ENCODE peak calls at places on chromosomes 5 and 9, in seven cellular contexts. X is GM23248; I is WERI-Rb-1; N is CD8-positive, alpha-beta T cell; Q is CD8-positive, alpha-beta memory T cell; A is pancreas; C is cardiac muscle cell. Y is an unnamed sample.

GRCh38 chr9:79902937-79903600 is 331.3 kb downstream of the TLE4 start:
- DNase-seq in I (no peak), X (no peak), Q (no peak), A (no peak), N (no peak), C (no peak), Y (no peak)

GRCh38 chr9:68522126-68522525 is 18.6 kb downstream of the TMEM252 start:
- DNase-seq in N (no peak), I (no peak), Q (no peak), A (no peak), X (no peak), C (no peak), Y (no peak)

GRCh38 chr9:91415290-91415689 is 8.3 kb downstream of the NFIL3 start:
- DNase-seq in Q (no peak), N (no peak), C (no peak), X (no peak), A (no peak), I (no peak), Y (no peak)

GRCh38 chr5:35954175-35954574 is 15.8 kb upstream of the CAPSL start:
- DNase-seq in Q (no peak), X (no peak), I (no peak), A (peak), C (no peak), N (peak), Y (no peak)

GRCh38 chr5:55538621-55539020 is 3.9 kb upstream of the PLPP1 start:
- DNase-seq in X (peak), Q (no peak), A (no peak), N (no peak), C (no peak), I (no peak), Y (no peak)

GRCh38 chr9:10434412-10434811 is 178.4 kb downstream of the PTPRD start:
- DNase-seq in I (no peak), X (no peak), C (no peak), Q (no peak), N (no peak), A (no peak), Y (no peak)

GRCh38 chr9:105363842-105364241 is 84.0 kb upstream of the FSD1L start:
- DNase-seq in A (no peak), Q (no peak), X (no peak), N (no peak), C (no peak), I (no peak), Y (no peak)

GRCh38 chr9:5511476-5511875 is 1.1 kb downstream of the PDCD1LG2 start:
- DNase-seq in X (peak), C (no peak), A (no peak), I (no peak), N (no peak), Q (no peak), Y (no peak)

GRCh38 chr9:92247296-92247695 is 46.2 kb downstream of the IARS1 start:
- DNase-seq in A (no peak), Q (no peak), N (no peak), C (peak), I (no peak), X (no peak), Y (no peak)

GRCh38 chr9:68825755-68826500 is 120.9 kb downstream of the PIP5K1B start:
- DNase-seq in C (no peak), A (no peak), I (no peak), N (no peak), Q (no peak), X (no peak), Y (no peak)

GRCh38 chr9:137370865-137371520 is 52.0 kb downstream of the EXD3 start:
- DNase-seq in Q (no peak), A (peak), C (peak), N (no peak), X (no peak), I (peak), Y (no peak)

GRCh38 chr5:154642499-154643245 is 112.5 kb upstream of the LARP1 start:
- DNase-seq in Q (no peak), X (peak), A (no peak), N (no peak), C (peak), I (peak), Y (no peak)

GRCh38 chr5:149320791-149321330 is 24.4 kb upstream of the GRPEL2 start:
- DNase-seq in X (peak), A (peak), N (no peak), C (peak), Q (no peak), I (peak), Y (peak)

GRCh38 chr9:108001219-108001618 is 511.6 kb upstream of the KLF4 start:
- DNase-seq in I (no peak), X (no peak), C (no peak), Q (no peak), N (no peak), A (no peak), Y (no peak)

GRCh38 chr5:82817897-82818676 is 259.1 kb downstream of the TMEM167A start:
- DNase-seq in C (no peak), Q (no peak), I (no peak), A (no peak), X (no peak), N (no peak), Y (no peak)

GRCh38 chr9:93262537-93263310 is 78.8 kb downstream of the WNK2 start:
- DNase-seq in I (no peak), Q (no peak), A (peak), N (no peak), X (no peak), C (no peak), Y (no peak)

GRCh38 chr5:178145965-178146820 is 7.5 kb downstream of the NHP2 start:
- DNase-seq in N (peak), X (peak), I (peak), Q (peak), C (peak), A (peak), Y (no peak)

GRCh38 chr5:13322769-13323168 is 621.7 kb downstream of the DNAH5 start:
- DNase-seq in Q (no peak), I (no peak), N (no peak), X (no peak), A (no peak), C (no peak), Y (no peak)

GRCh38 chr5:124725622-124726258 is 20.7 kb downstream of the ZNF608 start:
- DNase-seq in I (no peak), C (no peak), X (no peak), N (no peak), A (no peak), Q (no peak), Y (no peak)

GRCh38 chr9:109499631-109500120 is 1.6 kb upstream of the PTPN3 start:
- DNase-seq in Q (no peak), I (peak), X (peak), A (peak), C (peak), N (no peak), Y (no peak)

GRCh38 chr5:30539004-30539634 is 654.4 kb upstream of the CDH6 start:
- DNase-seq in Q (no peak), X (no peak), A (peak), N (no peak), C (peak), I (no peak), Y (peak)

GRCh38 chr5:154385236-154385512 is 60.6 kb upstream of the SAP30L start:
- DNase-seq in A (no peak), X (no peak), I (no peak), Q (peak), C (peak), N (peak), Y (no peak)

GRCh38 chr5:175478008-175478383 is 364 bp upstream of the SFXN1 start:
- DNase-seq in I (no peak), N (no peak), A (no peak), Q (no peak), X (no peak), C (no peak), Y (no peak)
- H3K4me3 ChIP-seq in I (peak), N (peak), A (peak), Q (peak), X (peak), C (peak), Y (peak)

GRCh38 chr9:36148652-36149051 is 12.1 kb downstream of the GLIPR2 start:
- DNase-seq in A (peak), Q (peak), C (peak), I (no peak), N (peak), X (peak), Y (peak)
- H3K27ac ChIP-seq in A (no peak), Q (no peak), C (no peak), I (no peak), N (no peak), X (peak), Y (peak)

GRCh38 chr5:147712024-147712423 is 70.5 kb downstream of the JAKMIP2 start:
- DNase-seq in X (no peak), Q (no peak), A (no peak), I (no peak), N (no peak), C (no peak), Y (no peak)

GRCh38 chr5:147712583-147712982 is 69.9 kb downstream of the JAKMIP2 start:
- DNase-seq in Q (no peak), N (no peak), C (no peak), I (no peak), A (no peak), X (no peak), Y (no peak)

GRCh38 chr5:147711019-147711418 is 71.5 kb downstream of the JAKMIP2 start:
- DNase-seq in C (no peak), A (no peak), X (no peak), N (no peak), I (no peak), Q (no peak), Y (no peak)

GRCh38 chr5:147708708-147709107 is 73.8 kb downstream of the JAKMIP2 start:
- DNase-seq in A (no peak), N (no peak), X (no peak), Q (no peak), I (no peak), C (no peak), Y (no peak)

DNA sequence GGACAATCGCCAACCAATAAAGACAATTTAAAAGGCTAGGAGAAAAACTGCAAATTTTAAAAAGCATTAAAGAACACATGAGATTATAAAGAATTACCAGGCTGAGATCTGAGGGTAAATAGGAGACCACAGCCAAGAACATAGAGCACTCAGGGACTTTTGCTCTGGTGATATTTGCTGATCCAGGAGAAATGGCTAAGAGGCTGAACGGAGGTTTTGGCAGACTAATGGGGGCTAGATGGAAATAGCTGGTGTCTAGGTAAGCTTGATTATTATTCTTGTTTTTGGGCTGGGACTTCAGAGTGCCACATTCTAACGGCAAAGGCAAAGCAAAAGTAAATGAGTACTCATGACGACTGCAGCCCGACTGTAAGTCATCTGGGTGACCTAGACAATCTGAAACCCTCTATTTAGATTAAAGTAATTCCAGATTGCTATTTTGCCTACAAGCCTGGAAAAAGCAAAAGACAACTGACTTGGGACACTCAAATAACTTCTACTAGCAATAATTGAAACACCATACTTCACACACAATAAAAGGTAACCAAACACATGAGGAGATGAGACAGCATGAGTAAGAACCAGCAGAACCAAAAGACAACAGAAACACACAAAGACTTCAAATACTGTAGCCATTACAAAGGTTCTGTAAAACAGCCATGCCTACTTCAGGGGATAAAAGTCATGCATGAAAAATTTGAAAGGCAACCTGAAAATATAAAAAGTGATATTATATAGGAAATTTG is 68.8 kb downstream of the JAKMIP2 start:
- DNase-seq in I (no peak), C (no peak), X (no peak), N (no peak), Q (no peak), A (no peak), Y (no peak)
- H3K4me3 ChIP-seq in I (no peak), C (no peak), X (no peak), N (no peak), Q (no peak), A (no peak), Y (no peak)

GRCh38 chr5:60686164-60686563 is 13.8 kb downstream of the DEPDC1B start:
- DNase-seq in A (no peak), Q (no peak), X (no peak), C (no peak), I (no peak), N (no peak), Y (no peak)
- H3K27ac ChIP-seq in A (no peak), Q (no peak), X (no peak), C (no peak), I (no peak), N (no peak), Y (no peak)

GRCh38 chr5:139386039-139386438 is 2.9 kb upstream of the SLC23A1 start:
- DNase-seq in A (peak), Q (no peak), I (no peak), C (no peak), N (no peak), X (no peak), Y (no peak)
- H3K4me3 ChIP-seq in A (no peak), Q (no peak), I (no peak), C (no peak), N (no peak), X (no peak), Y (no peak)

GRCh38 chr9:133575673-133576590 is 33.3 kb downstream of the FAM163B start:
- DNase-seq in Q (no peak), X (no peak), C (no peak), I (no peak), A (peak), N (no peak), Y (no peak)
- H3K27ac ChIP-seq in Q (no peak), X (no peak), C (no peak), I (no peak), A (no peak), N (no peak), Y (no peak)

GRCh38 chr5:472656-473343 is 29.8 kb downstream of the EXOC3 start:
- DNase-seq in X (peak), A (peak), N (peak), I (peak), C (peak), Q (peak), Y (peak)
- H3K4me3 ChIP-seq in X (peak), A (peak), N (peak), I (peak), C (peak), Q (peak), Y (peak)

Y was measured in AG04450.